ENCODE peak calls at places on chromosomes 3 and 15, in nine cellular contexts. M is PC-9; I is pancreas; V is cardiac fibroblast; Q is osteoblast; R is BJ; T is progenitor cell of endocrine pancreas; J is neural crest cell; X is CD8-positive, alpha-beta T cell. D is an unnamed sample.

GRCh38 chr3:170809975-170810357 is 60.0 kb downstream of the RPL22L1 start:
- DNase-seq in R (peak; percentile 65), X (no peak), J (no peak), I (no peak), M (peak; percentile 80), Q (peak; percentile 15), T (no peak), V (peak; percentile 69), D (no peak)

GRCh38 chr15:45230246-45230965 is 21.6 kb upstream of the SLC28A2 start:
- DNase-seq in X (no peak), T (no peak), I (no peak), J (no peak), R (no peak), Q (no peak), M (no peak), V (no peak), D (no peak)

GRCh38 chr3:122409392-122409791 is 6.5 kb downstream of the WDR5B start:
- DNase-seq in V (no peak), Q (no peak), R (no peak), I (no peak), J (no peak), T (no peak), M (no peak), X (no peak), D (no peak)

GRCh38 chr3:15470261-15470660 is 42.9 kb downstream of the EAF1 start:
- DNase-seq in J (no peak), M (no peak), Q (no peak), X (no peak), T (no peak), I (no peak), V (no peak), R (no peak), D (no peak)

GRCh38 chr3:69086133-69086722 is 1.5 kb downstream of the ARL6IP5 start:
- DNase-seq in Q (peak; percentile 66), R (no peak), X (peak; percentile 74), T (no peak), V (peak; percentile 97), J (no peak), M (peak; percentile 87), I (peak; percentile 94), D (peak; percentile 89)

GRCh38 chr3:196994056-196994455 is 25.4 kb upstream of the PIGZ start:
- DNase-seq in J (no peak), Q (peak; percentile 15), M (no peak), X (no peak), T (no peak), I (peak; percentile 38), V (no peak), R (no peak), D (no peak)

GRCh38 chr15:67023517-67024321 is 41.7 kb upstream of the SMAD3 start:
- DNase-seq in V (no peak), I (no peak), M (peak; percentile 58), X (no peak), J (no peak), R (no peak), T (no peak), Q (no peak), D (peak; percentile 34)

GRCh38 chr3:121995190-121996137 is 26.6 kb downstream of the ILDR1 start:
- DNase-seq in J (peak; percentile 4), X (peak; percentile 36), V (peak; percentile 76), R (peak; percentile 12), M (peak; percentile 84), Q (peak; percentile 92), T (no peak), I (peak; percentile 63), D (peak; percentile 58)

GRCh38 chr3:71718069-71718468 is 7.1 kb downstream of the EIF4E3 start:
- DNase-seq in J (no peak), Q (no peak), V (no peak), M (no peak), T (no peak), X (peak; percentile 56), R (no peak), I (no peak), D (no peak)

GRCh38 chr15:80420658-80421057 is 16.5 kb downstream of the ARNT2 start:
- DNase-seq in V (no peak), T (no peak), M (no peak), I (no peak), Q (no peak), J (no peak), X (no peak), R (no peak), D (no peak)

GRCh38 chr15:59170295-59170881 is 36.3 kb upstream of the LDHAL6B start:
- DNase-seq in M (peak; percentile 81), X (no peak), Q (peak; percentile 58), R (peak; percentile 91), J (no peak), V (peak; percentile 37), T (no peak), I (peak; percentile 79), D (no peak)

GRCh38 chr3:46429671-46430070 is 22.6 kb downstream of the CCRL2 start:
- DNase-seq in R (no peak), Q (no peak), T (no peak), X (no peak), M (no peak), I (no peak), V (no peak), J (no peak), D (no peak)

GRCh38 chr3:150274372-150274771 is 133.7 kb upstream of the TSC22D2 start:
- DNase-seq in M (no peak), I (no peak), V (no peak), Q (no peak), R (no peak), T (no peak), X (no peak), J (no peak), D (no peak)

GRCh38 chr3:28989646-28990089 is 291.2 kb upstream of the RBMS3 start:
- DNase-seq in R (no peak), T (no peak), I (no peak), Q (no peak), V (peak; percentile 14), M (no peak), J (no peak), X (no peak), D (no peak)

GRCh38 chr3:37892917-37893595 is 31.4 kb downstream of the CTDSPL start:
- DNase-seq in I (no peak), T (no peak), X (no peak), V (peak; percentile 36), J (no peak), R (no peak), Q (no peak), M (peak; percentile 60), D (no peak)

GRCh38 chr3:129413687-129414506 is 14.5 kb downstream of the EFCAB12 start:
- DNase-seq in R (peak; percentile 83), Q (peak; percentile 93), T (no peak), J (no peak), X (no peak), I (no peak), M (peak; percentile 89), V (peak; percentile 95), D (no peak)

DNA sequence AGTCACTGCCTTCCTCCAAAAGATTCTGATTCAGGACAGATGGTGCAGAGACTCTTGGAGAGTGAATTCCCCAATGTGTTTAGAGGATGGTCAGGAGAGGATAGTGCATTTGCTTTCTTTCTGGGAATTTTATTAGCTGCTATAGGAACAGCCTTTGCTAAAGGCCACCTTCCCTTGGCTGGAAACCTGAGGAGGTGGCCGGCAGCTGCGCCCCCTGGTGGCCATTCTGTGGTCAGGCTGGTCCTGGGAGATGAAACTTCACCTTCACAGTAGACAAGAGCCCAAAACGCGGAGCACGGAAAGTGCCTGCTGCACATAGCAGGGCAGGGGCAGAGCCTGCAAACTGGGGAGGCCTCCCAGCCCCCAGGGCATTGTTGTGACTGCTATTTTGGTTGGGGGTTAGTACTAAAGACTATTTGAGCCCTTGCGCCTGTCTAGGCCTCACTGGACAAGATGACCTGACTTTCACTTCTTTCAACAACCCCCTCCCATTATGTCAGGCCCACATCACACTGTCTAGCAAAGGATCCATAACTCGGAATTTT is 34.3 kb downstream of the SEC22C start:
- DNase-seq in Q (peak; percentile 93), T (peak; percentile 64), R (peak; percentile 4), I (peak; percentile 90), V (peak; percentile 68), X (peak; percentile 56), M (no peak), J (peak; percentile 66), D (peak; percentile 54)
- TF ChIP-seq CTCF in Q (peak; percentile 98), T (peak; percentile 94), R (peak; percentile 99), I (peak; percentile 97), V (peak; percentile 98), X (peak; percentile 90), M (peak; percentile 90), J (peak; percentile 96), D (peak; percentile 83)

DNA sequence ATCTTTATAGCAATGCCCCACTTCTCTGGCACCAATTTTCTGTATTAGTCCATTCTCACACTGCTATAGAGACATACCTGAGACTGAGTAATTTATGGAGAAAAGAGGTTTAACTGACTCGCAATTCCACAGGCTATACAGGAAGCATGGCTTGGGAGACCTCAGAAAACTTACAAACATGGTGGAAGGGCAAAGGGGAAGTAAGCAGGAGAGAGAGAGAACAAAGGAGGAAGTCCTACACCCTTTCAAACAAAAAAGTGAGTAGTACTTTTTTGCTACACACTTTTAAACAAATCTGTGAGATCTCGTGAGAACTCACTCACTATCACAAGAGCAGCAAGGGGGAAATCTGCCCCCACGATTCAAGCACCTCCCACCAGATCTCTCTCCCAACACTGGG is 67.8 kb upstream of the ZBED2 start:
- DNase-seq in V (no peak), R (no peak), J (no peak), Q (no peak), I (no peak), M (no peak), T (no peak), X (no peak), D (no peak)
- TF ChIP-seq CTCF in V (no peak), R (no peak), J (no peak), Q (no peak), I (no peak), M (no peak), T (no peak), X (no peak), D (no peak)

DNA sequence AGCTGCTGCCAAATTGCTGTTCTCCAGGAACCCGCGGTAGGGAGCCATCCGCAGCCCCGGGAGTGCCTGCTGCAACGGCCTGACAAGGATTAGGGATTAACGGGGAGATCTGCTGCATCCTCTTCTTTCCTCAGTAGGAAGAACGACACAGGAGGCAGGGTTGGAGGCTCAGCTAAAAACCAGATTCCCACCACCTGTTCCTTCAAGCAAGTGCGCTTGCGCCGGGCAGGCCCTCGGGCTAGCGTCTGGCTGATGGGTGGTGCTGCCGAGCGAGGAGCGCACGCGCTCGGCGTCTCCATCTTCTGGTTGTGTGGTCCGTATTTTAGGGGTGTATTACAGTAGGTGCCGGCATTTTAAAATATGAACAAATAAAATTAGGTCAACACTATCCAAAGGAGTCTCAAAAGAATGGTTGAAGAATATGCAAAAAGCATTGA is 25.4 kb upstream of the SLC25A26 start:
- DNase-seq in R (peak; percentile 3), T (peak; percentile 33), M (peak; percentile 41), X (no peak), I (peak; percentile 73), Q (peak; percentile 78), V (peak; percentile 55), J (peak; percentile 54), D (peak; percentile 90)
- TF ChIP-seq CTCF in R (peak; percentile 53), T (peak; percentile 33), M (no peak), X (no peak), I (no peak), Q (peak; percentile 27), V (peak; percentile 22), J (peak; percentile 44), D (peak; percentile 54)

DNA sequence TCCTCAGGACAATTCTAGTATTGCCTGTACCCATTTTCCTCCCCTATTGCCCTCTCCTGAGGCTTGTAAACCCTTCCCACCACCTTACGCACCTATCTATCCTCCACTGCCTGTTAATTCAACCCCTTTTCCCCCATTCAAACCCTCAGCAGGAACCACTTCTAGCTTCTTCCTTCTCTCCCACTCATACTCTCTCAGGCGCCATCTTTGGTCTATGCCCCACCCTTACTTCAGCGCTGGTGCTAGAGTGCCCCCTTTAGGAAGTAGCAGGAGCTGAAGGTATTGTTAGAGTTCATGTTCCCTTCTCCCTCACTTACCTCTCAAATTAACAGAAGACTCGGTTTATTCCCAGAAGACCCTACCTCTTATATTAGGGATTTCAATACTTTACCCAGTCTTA is 121.8 kb upstream of the NLGN1 start:
- DNase-seq in Q (no peak), J (no peak), M (no peak), I (no peak), R (no peak), V (no peak), X (no peak), T (no peak), D (peak; percentile 23)
- TF ChIP-seq CTCF in Q (no peak), J (no peak), M (peak; percentile 39), I (no peak), R (no peak), V (no peak), X (no peak), T (no peak), D (peak; percentile 43)

D was measured in BE2C.